ENCODE peak calls at places on chromosomes 7 and 10, in five cellular contexts. Y is NB4; F is activated naive CD4-positive, alpha-beta T cell treated with anti-CD3 and anti-CD28 coated beads, Interleukin-2, amount 10 ng/mL, durations not matched to agents 7 days and 5 days; D is KG1; L is mammary epithelial cell. Q is an unnamed sample.
A peak's percentile ranks its signal among the peaks of the same experiment; 100 is the strongest.

GRCh38 chr7:116353614-116354013 is 143.3 kb downstream of the TES start:
- DNase-seq in D (no peak), Y (no peak), L (no peak), F (no peak), Q (peak; percentile 18)

GRCh38 chr7:81768951-81769778 is 682 bp downstream of the HGF start:
- DNase-seq in F (no peak), L (no peak), Y (peak; percentile 37), D (no peak), Q (peak; percentile 35)

GRCh38 chr10:536935-537334 is 152.5 kb downstream of the DIP2C start:
- DNase-seq in Y (no peak), L (no peak), F (no peak), D (no peak), Q (no peak)

GRCh38 chr7:80833289-80834104 is 85.4 kb downstream of the SEMA3C start:
- DNase-seq in D (no peak), L (peak; percentile 63), F (no peak), Y (no peak), Q (no peak)

GRCh38 chr10:98610301-98610700 is 163.6 kb upstream of the HPS1 start:
- DNase-seq in Y (no peak), F (no peak), D (no peak), L (peak; percentile 4), Q (no peak)

GRCh38 chr10:4851846-4852245 is 25.8 kb downstream of the AKR1E2 start:
- DNase-seq in D (no peak), Y (no peak), F (no peak), L (no peak), Q (no peak)

GRCh38 chr7:77783540-77783939 is 14.7 kb downstream of the TMEM60 start:
- DNase-seq in D (no peak), L (no peak), F (no peak), Y (no peak), Q (no peak)

GRCh38 chr7:45084901-45085618 is 3.7 kb downstream of the NACAD start:
- DNase-seq in F (no peak), D (no peak), L (no peak), Y (no peak), Q (no peak)

Q was measured in foreskin fibroblast.